ENCODE peak calls at places on chromosomes 5 and 9, in nine cellular contexts. One of them, this sample, is unnamed.

GRCh38 chr9:93037476-93037971 is 21.0 kb upstream of the SUSD3 start:
- DNase-seq in GM13977: no peak
- DNase-seq in Panc1: no peak
- DNase-seq in tibial nerve: no peak
- DNase-seq in IMR-90: no peak
- DNase-seq in right atrium auricular region: no peak
- DNase-seq in HCT116: no peak
- DNase-seq in AG10803: no peak
- DNase-seq in lower lobe of right lung: no peak
- DNase-seq in this sample: no peak

GRCh38 chr5:28082610-28083009 is 1044.2 kb upstream of the CDH9 start:
- DNase-seq in Panc1: no peak
- DNase-seq in HCT116: no peak
- DNase-seq in right atrium auricular region: no peak
- DNase-seq in GM13977: no peak
- DNase-seq in IMR-90: no peak
- DNase-seq in lower lobe of right lung: no peak
- DNase-seq in tibial nerve: no peak
- DNase-seq in AG10803: no peak
- DNase-seq in this sample: no peak

GRCh38 chr9:84711936-84712335 is 42.4 kb downstream of the NTRK2 start:
- DNase-seq in lower lobe of right lung: no peak
- DNase-seq in Panc1: no peak
- DNase-seq in tibial nerve: peak
- DNase-seq in IMR-90: no peak
- DNase-seq in GM13977: no peak
- DNase-seq in HCT116: no peak
- DNase-seq in right atrium auricular region: peak
- DNase-seq in AG10803: peak
- DNase-seq in this sample: no peak

GRCh38 chr5:139982157-139982974 is 60.7 kb downstream of the NRG2 start:
- DNase-seq in right atrium auricular region: no peak
- DNase-seq in GM13977: no peak
- DNase-seq in lower lobe of right lung: no peak
- DNase-seq in HCT116: no peak
- DNase-seq in AG10803: peak
- DNase-seq in tibial nerve: peak
- DNase-seq in IMR-90: peak
- DNase-seq in Panc1: no peak
- DNase-seq in this sample: no peak

GRCh38 chr5:179228341-179229121 is 116.7 kb downstream of the ADAMTS2 start:
- DNase-seq in IMR-90: no peak
- DNase-seq in Panc1: no peak
- DNase-seq in tibial nerve: no peak
- DNase-seq in GM13977: no peak
- DNase-seq in lower lobe of right lung: peak
- DNase-seq in AG10803: no peak
- DNase-seq in HCT116: no peak
- DNase-seq in right atrium auricular region: no peak
- DNase-seq in this sample: no peak

GRCh38 chr5:138792181-138792808 is 39.1 kb downstream of the CTNNA1 start:
- DNase-seq in GM13977: no peak
- DNase-seq in right atrium auricular region: no peak
- DNase-seq in Panc1: no peak
- DNase-seq in IMR-90: no peak
- DNase-seq in tibial nerve: no peak
- DNase-seq in HCT116: no peak
- DNase-seq in lower lobe of right lung: no peak
- DNase-seq in AG10803: peak
- DNase-seq in this sample: no peak

GRCh38 chr9:7088598-7088997 is 330.8 kb downstream of the KDM4C start:
- DNase-seq in right atrium auricular region: no peak
- DNase-seq in IMR-90: no peak
- DNase-seq in tibial nerve: no peak
- DNase-seq in AG10803: peak
- DNase-seq in HCT116: no peak
- DNase-seq in lower lobe of right lung: no peak
- DNase-seq in Panc1: no peak
- DNase-seq in GM13977: no peak
- DNase-seq in this sample: no peak

GRCh38 chr5:195401-196160 is 4.3 kb downstream of the LRRC14B start:
- DNase-seq in lower lobe of right lung: peak
- DNase-seq in GM13977: no peak
- DNase-seq in IMR-90: no peak
- DNase-seq in right atrium auricular region: no peak
- DNase-seq in AG10803: no peak
- DNase-seq in HCT116: no peak
- DNase-seq in Panc1: no peak
- DNase-seq in tibial nerve: no peak
- DNase-seq in this sample: no peak

GRCh38 chr9:124706685-124707084 is 64.4 kb downstream of the NR6A1 start:
- DNase-seq in Panc1: no peak
- DNase-seq in right atrium auricular region: no peak
- DNase-seq in IMR-90: no peak
- DNase-seq in GM13977: no peak
- DNase-seq in HCT116: no peak
- DNase-seq in lower lobe of right lung: no peak
- DNase-seq in AG10803: no peak
- DNase-seq in tibial nerve: no peak
- DNase-seq in this sample: no peak

GRCh38 chr9:124707667-124708066 is 63.4 kb downstream of the NR6A1 start:
- DNase-seq in AG10803: no peak
- DNase-seq in HCT116: no peak
- DNase-seq in GM13977: no peak
- DNase-seq in IMR-90: no peak
- DNase-seq in tibial nerve: no peak
- DNase-seq in Panc1: no peak
- DNase-seq in right atrium auricular region: no peak
- DNase-seq in lower lobe of right lung: no peak
- DNase-seq in this sample: no peak

GRCh38 chr9:124709291-124709690 is 61.8 kb downstream of the NR6A1 start:
- DNase-seq in AG10803: no peak
- DNase-seq in right atrium auricular region: no peak
- DNase-seq in Panc1: no peak
- DNase-seq in GM13977: no peak
- DNase-seq in HCT116: no peak
- DNase-seq in tibial nerve: no peak
- DNase-seq in IMR-90: no peak
- DNase-seq in lower lobe of right lung: no peak
- DNase-seq in this sample: no peak

GRCh38 chr9:124708633-124709032 is 62.5 kb downstream of the NR6A1 start:
- DNase-seq in tibial nerve: no peak
- DNase-seq in lower lobe of right lung: no peak
- DNase-seq in Panc1: peak
- DNase-seq in GM13977: no peak
- DNase-seq in HCT116: no peak
- DNase-seq in IMR-90: peak
- DNase-seq in right atrium auricular region: no peak
- DNase-seq in AG10803: peak
- DNase-seq in this sample: no peak

DNA sequence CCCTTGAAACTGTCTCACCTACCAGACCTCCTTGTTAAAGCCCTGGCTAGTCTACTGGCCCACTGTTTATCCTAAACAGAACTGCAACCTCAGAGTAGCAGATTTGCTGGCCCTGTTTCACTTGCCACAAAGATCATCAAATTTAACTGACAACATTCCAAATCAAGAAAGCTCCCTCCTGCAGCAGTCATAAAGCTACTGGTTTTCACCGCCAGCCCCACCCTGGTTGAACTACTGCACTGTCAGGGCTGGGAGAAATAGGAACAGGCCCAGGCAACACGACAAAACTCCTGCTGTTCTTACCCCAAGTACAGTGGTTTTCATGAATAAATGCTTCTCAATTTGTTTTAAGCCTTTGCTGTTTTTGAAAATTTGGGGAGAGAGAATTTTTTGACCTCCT is 63.0 kb downstream of the NR6A1 start:
- DNase-seq in AG10803: peak
- DNase-seq in lower lobe of right lung: no peak
- DNase-seq in HCT116: no peak
- DNase-seq in right atrium auricular region: no peak
- DNase-seq in IMR-90: no peak
- DNase-seq in GM13977: no peak
- DNase-seq in Panc1: no peak
- DNase-seq in tibial nerve: no peak
- DNase-seq in this sample: no peak
- TF ChIP-seq CTCF in AG10803: no peak
- TF ChIP-seq CTCF in lower lobe of right lung: no peak
- TF ChIP-seq CTCF in HCT116: no peak
- TF ChIP-seq CTCF in right atrium auricular region: no peak
- TF ChIP-seq CTCF in IMR-90: no peak
- TF ChIP-seq CTCF in GM13977: no peak
- TF ChIP-seq CTCF in Panc1: no peak
- TF ChIP-seq CTCF in tibial nerve: no peak
- TF ChIP-seq CTCF in this sample: no peak

GRCh38 chr5:113451797-113452196 is 17.0 kb upstream of the TSSK1B start:
- DNase-seq in tibial nerve: no peak
- DNase-seq in GM13977: no peak
- DNase-seq in AG10803: peak
- DNase-seq in HCT116: no peak
- DNase-seq in Panc1: no peak
- DNase-seq in IMR-90: no peak
- DNase-seq in lower lobe of right lung: no peak
- DNase-seq in right atrium auricular region: no peak
- DNase-seq in this sample: no peak

GRCh38 chr5:113450366-113451328 is 15.9 kb upstream of the TSSK1B start:
- DNase-seq in HCT116: no peak
- DNase-seq in lower lobe of right lung: no peak
- DNase-seq in Panc1: no peak
- DNase-seq in GM13977: no peak
- DNase-seq in tibial nerve: no peak
- DNase-seq in AG10803: no peak
- DNase-seq in right atrium auricular region: no peak
- DNase-seq in IMR-90: peak
- DNase-seq in this sample: no peak

GRCh38 chr5:113448224-113448623 is 13.4 kb upstream of the TSSK1B start:
- DNase-seq in Panc1: no peak
- DNase-seq in IMR-90: no peak
- DNase-seq in HCT116: no peak
- DNase-seq in GM13977: no peak
- DNase-seq in tibial nerve: no peak
- DNase-seq in lower lobe of right lung: no peak
- DNase-seq in AG10803: no peak
- DNase-seq in right atrium auricular region: no peak
- DNase-seq in this sample: no peak

GRCh38 chr5:113446358-113446927 is 11.7 kb upstream of the TSSK1B start:
- DNase-seq in AG10803: no peak
- DNase-seq in HCT116: no peak
- DNase-seq in right atrium auricular region: no peak
- DNase-seq in lower lobe of right lung: no peak
- DNase-seq in GM13977: no peak
- DNase-seq in IMR-90: no peak
- DNase-seq in Panc1: no peak
- DNase-seq in tibial nerve: no peak
- DNase-seq in this sample: no peak

DNA sequence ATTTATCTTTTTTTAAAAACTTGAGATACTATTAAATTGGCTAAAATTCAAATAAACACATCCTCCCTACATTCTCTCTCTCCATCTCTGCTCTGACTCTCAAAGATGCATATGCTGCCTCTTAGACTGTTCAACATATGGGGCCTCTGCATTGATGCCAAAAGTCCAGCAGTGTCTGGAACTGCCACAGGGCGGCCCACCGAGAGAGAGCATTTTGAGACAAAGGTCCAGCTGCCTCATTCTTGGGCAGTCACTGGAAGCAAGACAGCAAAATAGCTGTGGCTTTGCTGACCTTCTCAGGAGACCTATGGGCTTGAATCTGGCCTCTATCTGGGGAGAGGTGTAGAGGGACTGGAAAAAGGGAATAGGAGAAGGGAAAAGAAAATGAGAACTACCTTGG is 12.9 kb upstream of the TSSK1B start:
- DNase-seq in AG10803: peak
- DNase-seq in GM13977: no peak
- DNase-seq in tibial nerve: no peak
- DNase-seq in IMR-90: no peak
- DNase-seq in right atrium auricular region: no peak
- DNase-seq in HCT116: no peak
- DNase-seq in lower lobe of right lung: no peak
- DNase-seq in Panc1: no peak
- DNase-seq in this sample: no peak
- TF ChIP-seq CTCF in AG10803: peak
- TF ChIP-seq CTCF in GM13977: no peak
- TF ChIP-seq CTCF in tibial nerve: no peak
- TF ChIP-seq CTCF in IMR-90: no peak
- TF ChIP-seq CTCF in right atrium auricular region: no peak
- TF ChIP-seq CTCF in HCT116: no peak
- TF ChIP-seq CTCF in lower lobe of right lung: no peak
- TF ChIP-seq CTCF in Panc1: peak
- TF ChIP-seq CTCF in this sample: peak

DNA sequence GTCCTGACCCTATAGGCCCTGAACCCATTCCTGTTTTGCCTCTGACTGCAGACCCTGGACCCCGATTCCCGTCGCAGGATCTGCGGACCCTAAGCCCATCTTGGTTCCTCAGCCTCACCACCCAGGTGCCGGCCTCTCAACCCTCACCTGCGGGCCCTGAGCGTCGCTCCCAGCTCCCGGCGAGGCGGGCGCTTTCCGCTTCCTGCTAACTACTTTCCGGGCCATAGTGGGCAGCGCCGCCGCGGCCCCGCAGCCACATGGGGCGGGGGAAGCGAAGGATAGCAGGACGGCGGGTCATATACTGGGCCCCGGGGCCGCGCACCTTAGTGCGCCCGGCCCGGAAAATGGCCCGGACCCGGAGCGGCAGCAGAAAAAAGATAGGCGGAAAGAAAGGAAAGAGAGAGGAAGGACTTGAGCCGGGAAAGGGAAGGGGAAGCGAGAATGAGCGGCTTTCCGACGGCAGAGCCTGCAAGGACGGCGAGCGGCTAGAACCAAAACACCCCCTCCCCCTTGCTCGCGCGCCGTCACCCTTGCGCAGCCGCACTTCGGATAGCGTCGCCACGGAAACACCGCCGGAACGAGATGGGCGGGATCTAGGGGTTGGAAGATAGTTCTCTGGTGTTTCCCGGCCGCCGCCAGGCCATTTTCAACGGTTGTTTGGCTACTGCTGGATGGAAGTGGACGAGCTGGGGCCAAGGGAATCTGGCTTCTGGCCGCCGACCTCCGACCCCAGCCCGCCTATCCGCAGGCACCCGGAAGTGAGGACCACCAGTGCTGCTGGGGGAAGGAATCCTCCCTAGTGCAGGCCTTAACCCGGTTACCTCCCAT is at the start of gene DCAF12:
- DNase-seq in HCT116: peak
- DNase-seq in Panc1: peak
- DNase-seq in lower lobe of right lung: peak
- DNase-seq in right atrium auricular region: peak
- DNase-seq in IMR-90: peak
- DNase-seq in GM13977: peak
- DNase-seq in tibial nerve: peak
- DNase-seq in AG10803: peak
- DNase-seq in this sample: peak
- TF ChIP-seq CTCF in HCT116: no peak
- TF ChIP-seq CTCF in Panc1: no peak
- TF ChIP-seq CTCF in lower lobe of right lung: no peak
- TF ChIP-seq CTCF in right atrium auricular region: no peak
- TF ChIP-seq CTCF in IMR-90: no peak
- TF ChIP-seq CTCF in GM13977: no peak
- TF ChIP-seq CTCF in tibial nerve: no peak
- TF ChIP-seq CTCF in AG10803: no peak
- TF ChIP-seq CTCF in this sample: no peak

GRCh38 chr9:22815246-22815645 is 368.6 kb downstream of the DMRTA1 start:
- DNase-seq in right atrium auricular region: no peak
- DNase-seq in IMR-90: no peak
- DNase-seq in AG10803: no peak
- DNase-seq in lower lobe of right lung: no peak
- DNase-seq in GM13977: no peak
- DNase-seq in Panc1: no peak
- DNase-seq in HCT116: no peak
- DNase-seq in tibial nerve: no peak
- DNase-seq in this sample: no peak

GRCh38 chr9:22809371-22809770 is 362.7 kb downstream of the DMRTA1 start:
- DNase-seq in HCT116: no peak
- DNase-seq in IMR-90: no peak
- DNase-seq in Panc1: no peak
- DNase-seq in lower lobe of right lung: no peak
- DNase-seq in AG10803: no peak
- DNase-seq in right atrium auricular region: no peak
- DNase-seq in tibial nerve: no peak
- DNase-seq in GM13977: no peak
- DNase-seq in this sample: no peak

GRCh38 chr9:22817181-22817580 is 370.6 kb downstream of the DMRTA1 start:
- DNase-seq in tibial nerve: no peak
- DNase-seq in GM13977: no peak
- DNase-seq in IMR-90: peak
- DNase-seq in lower lobe of right lung: no peak
- DNase-seq in Panc1: no peak
- DNase-seq in AG10803: peak
- DNase-seq in HCT116: no peak
- DNase-seq in right atrium auricular region: no peak
- DNase-seq in this sample: peak

GRCh38 chr9:22808876-22809275 is 362.3 kb downstream of the DMRTA1 start:
- DNase-seq in Panc1: no peak
- DNase-seq in AG10803: no peak
- DNase-seq in HCT116: no peak
- DNase-seq in IMR-90: no peak
- DNase-seq in lower lobe of right lung: no peak
- DNase-seq in GM13977: no peak
- DNase-seq in tibial nerve: no peak
- DNase-seq in right atrium auricular region: no peak
- DNase-seq in this sample: no peak

GRCh38 chr9:22813520-22813919 is 366.9 kb downstream of the DMRTA1 start:
- DNase-seq in HCT116: no peak
- DNase-seq in lower lobe of right lung: no peak
- DNase-seq in GM13977: no peak
- DNase-seq in Panc1: no peak
- DNase-seq in tibial nerve: no peak
- DNase-seq in AG10803: peak
- DNase-seq in IMR-90: peak
- DNase-seq in right atrium auricular region: no peak
- DNase-seq in this sample: no peak
- TF ChIP-seq CTCF in HCT116: no peak
- TF ChIP-seq CTCF in lower lobe of right lung: no peak
- TF ChIP-seq CTCF in GM13977: peak
- TF ChIP-seq CTCF in Panc1: peak
- TF ChIP-seq CTCF in tibial nerve: no peak
- TF ChIP-seq CTCF in AG10803: peak
- TF ChIP-seq CTCF in IMR-90: peak
- TF ChIP-seq CTCF in right atrium auricular region: no peak
- TF ChIP-seq CTCF in this sample: no peak

This sample was measured in AG04449.